ENCODE peak calls at places on chromosomes 7 and 10, in five cellular contexts. M is cardiac fibroblast; Z is effector memory CD4-positive, alpha-beta T cell; W is HepG2; C is CD8-positive, alpha-beta memory T cell. G is an unnamed sample.

GRCh38 chr7:50315193-50315592 is 10.7 kb downstream of the IKZF1 start:
- DNase-seq in M (no peak), Z (no peak), W (no peak), C (no peak), G (no peak)

GRCh38 chr7:877312-878232 is 1.2 kb downstream of the GET4 start:
- DNase-seq in M (no peak), Z (no peak), W (peak), C (no peak), G (no peak)

GRCh38 chr7:98922392-98923107 is 44.2 kb downstream of the TRRAP start:
- DNase-seq in M (peak), Z (no peak), W (peak), C (no peak), G (no peak)

GRCh38 chr7:3510101-3511020 is 209.3 kb downstream of the SDK1 start:
- DNase-seq in M (no peak), Z (no peak), W (no peak), C (no peak), G (no peak)

GRCh38 chr7:4667776-4668509 is 14.2 kb upstream of the FOXK1 start:
- DNase-seq in M (peak), Z (no peak), W (no peak), C (no peak), G (peak)

GRCh38 chr7:70154521-70155180 is 556.4 kb downstream of the AUTS2 start:
- DNase-seq in M (no peak), Z (no peak), W (no peak), C (no peak), G (no peak)

GRCh38 chr10:72315054-72315453 is 39.7 kb downstream of the DNAJB12 start:
- DNase-seq in M (no peak), Z (no peak), W (no peak), C (no peak), G (no peak)

GRCh38 chr10:62851449-62851848 is 35.3 kb upstream of the EGR2 start:
- DNase-seq in M (peak), Z (no peak), W (no peak), C (no peak), G (no peak)

GRCh38 chr7:94345907-94346306 is 48.8 kb upstream of the COL1A2 start:
- DNase-seq in M (no peak), Z (no peak), W (no peak), C (no peak), G (no peak)

GRCh38 chr10:5895804-5896203 is 5.8 kb downstream of the FBH1 start:
- DNase-seq in M (no peak), Z (no peak), W (no peak), C (no peak), G (no peak)

GRCh38 chr10:33106767-33107166 is 148.7 kb upstream of the ITGB1 start:
- DNase-seq in M (no peak), Z (no peak), W (no peak), C (no peak), G (no peak)

GRCh38 chr7:138527746-138528223 is 67.7 kb downstream of the TRIM24 start:
- DNase-seq in M (peak), Z (no peak), W (peak), C (no peak), G (no peak)

GRCh38 chr10:71005337-71006305 is 117.3 kb upstream of the PCBD1 start:
- DNase-seq in M (no peak), Z (no peak), W (no peak), C (no peak), G (no peak)

GRCh38 chr7:70539196-70539595 is 592.7 kb upstream of the GALNT17 start:
- DNase-seq in M (no peak), Z (no peak), W (no peak), C (no peak), G (no peak)

GRCh38 chr7:33495207-33495606 is 365.8 kb downstream of the BBS9 start:
- DNase-seq in M (peak), Z (no peak), W (no peak), C (no peak), G (peak)

DNA sequence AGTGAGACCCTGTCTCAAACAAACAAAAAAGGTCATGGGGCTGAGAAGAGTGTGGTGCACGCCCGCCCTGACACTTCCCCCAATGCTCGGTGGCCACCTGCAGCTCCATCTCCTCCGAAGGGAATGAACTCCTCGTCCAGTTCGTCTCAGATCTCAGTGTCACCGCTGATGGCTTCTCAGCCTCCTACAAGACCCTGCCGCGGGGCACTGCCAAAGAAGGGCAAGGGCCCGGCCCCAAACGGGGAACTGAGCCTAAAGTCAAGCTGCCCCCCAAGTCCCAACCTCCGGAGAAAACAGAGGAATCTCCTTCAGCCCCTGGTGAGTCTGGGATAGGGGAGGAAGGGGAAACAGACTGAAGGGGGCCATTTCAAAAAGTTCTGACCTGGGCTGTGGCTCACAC is 4.2 kb downstream of the PCOLCE start:
- DNase-seq in M (no peak), Z (no peak), W (no peak), C (no peak), G (no peak)
- H3K4me3 ChIP-seq in M (no peak), Z (no peak), W (no peak), C (no peak), G (no peak)

DNA sequence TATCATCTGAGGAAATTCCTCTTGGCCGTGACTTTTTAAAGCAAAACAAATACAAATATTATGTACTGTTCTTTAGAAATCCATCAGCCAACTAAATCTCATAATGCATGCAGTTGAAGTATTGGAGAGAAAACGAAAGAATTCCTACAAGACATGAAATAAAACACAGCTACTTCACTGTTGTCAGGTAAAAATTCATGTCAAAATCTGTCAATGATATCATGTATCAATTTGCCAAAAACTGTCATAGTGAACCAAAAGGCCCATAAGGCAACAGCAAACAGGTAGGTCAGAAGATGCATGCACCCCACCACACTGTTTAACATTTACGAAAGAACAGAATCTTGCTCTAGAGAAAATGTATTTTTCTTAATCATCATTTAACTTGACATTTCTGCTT is 2.3 kb downstream of the GPR22 start:
- DNase-seq in M (no peak), Z (no peak), W (no peak), C (no peak), G (no peak)
- H3K4me3 ChIP-seq in M (no peak), Z (no peak), W (no peak), C (no peak), G (no peak)

GRCh38 chr10:61792921-61793320 is 108.6 kb upstream of the ARID5B start:
- DNase-seq in M (no peak), Z (no peak), W (no peak), C (no peak), G (no peak)
- H3K4me3 ChIP-seq in M (no peak), Z (no peak), W (no peak), C (no peak), G (no peak)

GRCh38 chr7:30984359-30985107 is 20.8 kb downstream of the GHRHR start:
- DNase-seq in M (peak), Z (no peak), W (no peak), C (no peak), G (peak)
- H3K4me3 ChIP-seq in M (no peak), Z (no peak), W (no peak), C (no peak), G (no peak)

GRCh38 chr10:109454691-109455090 is 468.6 kb downstream of the XPNPEP1 start:
- DNase-seq in M (no peak), Z (no peak), W (no peak), C (no peak), G (no peak)

GRCh38 chr10:109451879-109452278 is 471.4 kb downstream of the XPNPEP1 start:
- DNase-seq in M (no peak), Z (no peak), W (no peak), C (no peak), G (no peak)

DNA sequence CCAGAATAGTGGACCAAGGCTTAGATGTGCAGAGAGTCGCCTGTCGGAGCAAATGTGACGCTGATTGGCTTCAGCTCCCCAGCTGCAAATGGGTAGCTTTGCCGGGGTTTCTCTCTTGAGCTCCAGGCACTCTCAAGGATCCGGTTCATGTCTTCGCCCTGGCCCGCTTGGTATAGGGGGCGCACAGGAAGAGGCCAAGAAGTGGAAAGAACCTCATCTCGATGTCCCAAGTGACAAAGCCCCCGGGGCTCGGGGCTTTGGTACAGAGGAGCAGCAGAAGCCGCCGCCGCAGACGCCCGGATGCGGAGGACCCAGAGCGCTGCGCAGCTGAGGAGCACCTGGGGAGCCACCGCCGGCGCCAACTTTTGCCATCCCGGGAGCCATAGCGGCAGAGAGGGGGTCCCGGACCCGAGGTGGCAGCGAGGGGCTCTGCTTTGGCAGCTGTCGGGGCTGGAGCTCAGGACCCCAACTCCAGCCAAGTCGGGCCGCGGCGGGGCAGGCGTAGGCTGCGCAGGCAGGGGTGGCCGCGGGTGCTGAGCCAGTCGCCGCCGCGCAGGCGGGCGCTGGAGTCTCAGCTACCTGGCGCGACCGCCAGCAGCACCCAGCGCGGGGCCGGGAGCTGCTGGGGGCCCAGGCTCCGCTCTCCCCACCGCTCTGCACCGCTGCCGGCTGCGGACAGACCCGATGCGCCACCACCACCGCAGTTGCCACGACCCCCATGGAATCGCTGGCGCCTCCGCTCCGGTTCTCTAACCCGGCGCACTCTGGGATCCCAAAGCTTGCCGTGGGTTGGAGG is 466.5 kb downstream of the XPNPEP1 start:
- DNase-seq in M (no peak), Z (no peak), W (no peak), C (no peak), G (no peak)
- H3K4me3 ChIP-seq in M (no peak), Z (no peak), W (no peak), C (no peak), G (no peak)

GRCh38 chr7:77538908-77539212 is 1.8 kb downstream of the PTPN12 start:
- DNase-seq in M (no peak), Z (no peak), W (no peak), C (no peak), G (no peak)
- H3K4me3 ChIP-seq in M (peak), Z (no peak), W (peak), C (no peak), G (peak)

DNA sequence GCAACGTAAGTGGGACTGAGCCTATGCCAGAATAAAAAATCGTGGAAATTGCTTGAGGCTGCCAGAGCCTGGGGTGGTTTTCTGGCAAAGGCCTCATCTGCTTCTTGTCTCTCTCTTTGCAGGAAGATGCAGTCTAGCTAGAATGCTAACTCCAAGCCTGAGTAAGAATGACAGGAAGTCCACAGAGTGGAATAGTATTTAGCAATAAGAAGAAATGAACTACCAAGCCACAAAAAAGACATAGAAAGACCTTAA is 83.9 kb downstream of the ZNF467 start:
- DNase-seq in M (no peak), Z (no peak), W (no peak), C (no peak), G (no peak)
- H3K4me3 ChIP-seq in M (no peak), Z (no peak), W (no peak), C (no peak), G (no peak)

GRCh38 chr10:66784796-66785195 is 141.0 kb upstream of the LRRTM3 start:
- DNase-seq in M (no peak), Z (no peak), W (no peak), C (no peak), G (no peak)
- H3K4me3 ChIP-seq in M (no peak), Z (no peak), W (no peak), C (no peak), G (no peak)

GRCh38 chr7:88072036-88072714 is 138.1 kb downstream of the ADAM22 start:
- DNase-seq in M (no peak), Z (no peak), W (no peak), C (no peak), G (no peak)
- H3K4me3 ChIP-seq in M (no peak), Z (no peak), W (no peak), C (no peak), G (no peak)

G was measured in AG09309.